ENCODE peak calls at places on chromosomes 12 and 14, in seven cellular contexts. R is lung; G is HFF-Myc; W is posterior vena cava; H is activated CD4-positive, CD25-positive, alpha-beta regulatory T cell; Q is GM13977; D is stimulated activated CD4-positive, alpha-beta T cell treated with anti-CD3 and anti-CD28 coated beads, Interleukin-2, amount 100 ng/mL, for 48 hours. T is an unnamed sample.

GRCh38 chr14:61940669-61941420 is 178.6 kb downstream of the SNAPC1 start:
- DNase-seq in R (no peak), G (no peak), W (no peak), H (no peak), Q (no peak), D (no peak), T (no peak)

GRCh38 chr12:49505672-49506071 is 33.2 kb upstream of the KCNH3 start:
- DNase-seq in R (no peak), G (no peak), W (no peak), H (no peak), Q (no peak), D (no peak), T (no peak)

GRCh38 chr12:56374726-56375597 is 12.3 kb upstream of the APOF start:
- DNase-seq in R (no peak), G (no peak), W (no peak), H (no peak), Q (no peak), D (no peak), T (no peak)

GRCh38 chr12:27906127-27906500 is 66.4 kb downstream of the PTHLH start:
- DNase-seq in R (no peak), G (no peak), W (no peak), H (no peak), Q (no peak), D (no peak), T (no peak)

GRCh38 chr12:131267576-131267975 is 313.9 kb downstream of the ADGRD1 start:
- DNase-seq in R (no peak), G (no peak), W (no peak), H (no peak), Q (no peak), D (no peak), T (no peak)

GRCh38 chr14:33986804-33987203 is 35.9 kb upstream of the EGLN3 start:
- DNase-seq in R (no peak), G (peak), W (no peak), H (no peak), Q (no peak), D (no peak), T (no peak)

GRCh38 chr14:104290756-104291122 is 152.4 kb downstream of the KIF26A start:
- DNase-seq in R (no peak), G (no peak), W (peak), H (no peak), Q (no peak), D (no peak), T (no peak)

GRCh38 chr12:124493809-124494750 is 73.3 kb downstream of the NCOR2 start:
- DNase-seq in R (no peak), G (no peak), W (no peak), H (no peak), Q (peak), D (peak), T (peak)

GRCh38 chr14:27387458-27387857 is 789.6 kb upstream of the NOVA1 start:
- DNase-seq in R (no peak), G (no peak), W (no peak), H (no peak), Q (no peak), D (no peak), T (no peak)

GRCh38 chr12:106135075-106135474 is 3.7 kb downstream of the NUAK1 start:
- DNase-seq in R (no peak), G (no peak), W (no peak), H (no peak), Q (no peak), D (no peak), T (no peak)

GRCh38 chr12:107917912-107918800 is 143.7 kb downstream of the ASCL4 start:
- DNase-seq in R (no peak), G (peak), W (no peak), H (no peak), Q (peak), D (no peak), T (no peak)

GRCh38 chr12:52057958-52058576 is 6.8 kb downstream of the NR4A1 start:
- DNase-seq in R (no peak), G (no peak), W (no peak), H (no peak), Q (no peak), D (no peak), T (no peak)

GRCh38 chr12:55933158-55933798 is 2.3 kb downstream of the DGKA start:
- DNase-seq in R (no peak), G (no peak), W (no peak), H (no peak), Q (no peak), D (no peak), T (no peak)

GRCh38 chr12:3530548-3530947 is 39.5 kb downstream of the PRMT8 start:
- DNase-seq in R (no peak), G (no peak), W (peak), H (no peak), Q (no peak), D (no peak), T (no peak)